ENCODE peak calls at places on chromosomes 11 and 22, in four cellular contexts. K is right cardiac atrium, P is astrocyte, I is mucosa of descending colon. B is an unnamed sample. For H3K9me3, the result is how much of the 10 kb centered on the place peaks cover.

GRCh38 chr11:89355649-89356048 is 135.5 kb downstream of the NOX4 start:
- DNase-seq in I (no peak), P (no peak), K (no peak), B (no peak)

GRCh38 chr11:65479184-65480145 is 19.4 kb upstream of the MALAT1 start:
- DNase-seq in I (peak), K (peak), P (peak), B (peak)

GRCh38 chr11:57324154-57324885 is 432 bp downstream of the TNKS1BP1 start:
- DNase-seq in P (peak), K (peak), I (peak), B (peak)

GRCh38 chr22:23537421-23537820 is 42.7 kb downstream of the IGLL1 start:
- DNase-seq in K (no peak), P (no peak), I (no peak), B (no peak)

GRCh38 chr11:57527056-57527631 is 3.4 kb downstream of the TIMM10 start:
- DNase-seq in P (peak), I (peak), K (peak), B (no peak)

GRCh38 chr11:2980168-2980840 is 11.8 kb downstream of the NAP1L4 start:
- DNase-seq in I (no peak), K (no peak), P (no peak), B (no peak)

GRCh38 chr11:14809466-14809865 is 82.6 kb downstream of the CYP2R1 start:
- DNase-seq in P (no peak), I (no peak), K (no peak), B (no peak)

GRCh38 chr11:587978-588380 is 11.7 kb downstream of the PHRF1 start:
- DNase-seq in P (peak), I (peak), K (no peak), B (no peak)

GRCh38 chr11:102488208-102488607 is 35.6 kb upstream of the TMEM123 start:
- DNase-seq in I (no peak), P (no peak), K (no peak), B (no peak)

GRCh38 chr11:123450593-123450992 is 20.5 kb downstream of the GRAMD1B start:
- DNase-seq in P (peak), K (no peak), I (no peak), B (no peak)

GRCh38 chr22:42920101-42920820 is 63.2 kb upstream of the ARFGAP3 start:
- DNase-seq in I (peak), P (peak), K (no peak), B (peak)

GRCh38 chr11:20022363-20023081 is 137.8 kb downstream of the DBX1 start:
- DNase-seq in K (no peak), I (no peak), P (peak), B (no peak)

GRCh38 chr11:1208361-1209261 is 14.3 kb upstream of the MUC5B start:
- DNase-seq in I (peak), P (no peak), K (peak), B (no peak)

GRCh38 chr22:49141761-49142160 is 685.9 kb downstream of the BRD1 start:
- DNase-seq in I (no peak), K (no peak), P (no peak), B (no peak)

GRCh38 chr11:131980199-131980598 is 609.8 kb downstream of the NTM start:
- DNase-seq in P (no peak), K (no peak), I (no peak), B (no peak)

GRCh38 chr11:114280696-114281095 is 15.5 kb upstream of the NNMT start:
- DNase-seq in K (peak), I (peak), P (peak), B (peak)

GRCh38 chr22:48389916-48390315 is 1437.8 kb downstream of the BRD1 start:
- DNase-seq in I (no peak), K (no peak), P (no peak), B (no peak)

GRCh38 chr22:37768273-37768672 is 39.5 kb upstream of the GCAT start:
- DNase-seq in P (no peak), K (no peak), I (no peak), B (no peak)

GRCh38 chr11:104410336-104410735 is 246.4 kb upstream of the PDGFD start:
- DNase-seq in K (no peak), I (no peak), P (peak), B (no peak)

GRCh38 chr22:47601666-47602065 is 839.2 kb downstream of the TBC1D22A start:
- DNase-seq in P (no peak), I (no peak), K (no peak), B (no peak)

GRCh38 chr11:123006860-123007542 is 25.4 kb upstream of the BSX start:
- DNase-seq in I (no peak), P (no peak), K (no peak), B (no peak)

GRCh38 chr11:23789938-23790371 is 706.9 kb upstream of the LUZP2 start:
- DNase-seq in I (peak), K (no peak), P (peak), B (no peak)

GRCh38 chr22:28798810-28799124 is 1.6 kb downstream of the XBP1 start:
- DNase-seq in P (no peak), I (no peak), K (no peak), B (no peak)

GRCh38 chr11:45060707-45061106 is 85.7 kb upstream of the PRDM11 start:
- DNase-seq in K (no peak), P (no peak), I (no peak), B (no peak)

GRCh38 chr11:23112987-23113886 is 253.0 kb upstream of the CCDC179 start:
- DNase-seq in P (peak), I (peak), K (no peak), B (peak)

GRCh38 chr22:50487290-50488005 is 789 bp downstream of the MIOX start:
- DNase-seq in K (no peak), P (no peak), I (peak), B (no peak)

GRCh38 chr22:46081831-46082210 is 68.5 kb upstream of the PPARA start:
- DNase-seq in K (peak), P (no peak), I (peak), B (no peak)

GRCh38 chr11:30128269-30128932 is 102.4 kb upstream of the FSHB start:
- DNase-seq in I (no peak), P (peak), K (no peak), B (no peak)

GRCh38 chr11:134277176-134278001 is 1.2 kb downstream of the GLB1L3 start:
- DNase-seq in I (no peak), K (no peak), P (no peak), B (no peak)
- H3K4me3 ChIP-seq in I (no peak), K (no peak), P (no peak), B (no peak)

GRCh38 chr11:26556582-26556981 is 15.5 kb downstream of the MUC15 start:
- DNase-seq in I (no peak), K (no peak), P (no peak), B (no peak)

GRCh38 chr11:26558191-26558590 is 13.9 kb downstream of the MUC15 start:
- DNase-seq in P (no peak), I (no peak), K (no peak), B (no peak)

GRCh38 chr11:26553182-26553581 is 18.9 kb downstream of the MUC15 start:
- DNase-seq in K (no peak), I (no peak), P (no peak), B (no peak)

GRCh38 chr11:26557666-26558065 is 14.4 kb downstream of the MUC15 start:
- DNase-seq in K (no peak), I (no peak), P (no peak), B (no peak)
- H3K9me3 ChIP-seq in K (under half), I (under half), P (under half), B (under half)

GRCh38 chr22:44746061-44746789 is 6.2 kb upstream of the ARHGAP8 start:
- DNase-seq in P (no peak), K (peak), I (no peak), B (no peak)
- H3K4me3 ChIP-seq in P (no peak), K (no peak), I (no peak), B (no peak)

GRCh38 chr22:26033071-26033470 is 136.2 kb upstream of the SEZ6L start:
- DNase-seq in I (no peak), K (no peak), P (no peak), B (no peak)
- H3K9me3 ChIP-seq in I (under half), K (under half), P (under half), B (under half)

GRCh38 chr11:63764201-63764711 is 4.3 kb downstream of the ZFTA start:
- DNase-seq in K (no peak), I (no peak), P (no peak), B (no peak)
- H3K4me3 ChIP-seq in K (no peak), I (no peak), P (no peak), B (no peak)

DNA sequence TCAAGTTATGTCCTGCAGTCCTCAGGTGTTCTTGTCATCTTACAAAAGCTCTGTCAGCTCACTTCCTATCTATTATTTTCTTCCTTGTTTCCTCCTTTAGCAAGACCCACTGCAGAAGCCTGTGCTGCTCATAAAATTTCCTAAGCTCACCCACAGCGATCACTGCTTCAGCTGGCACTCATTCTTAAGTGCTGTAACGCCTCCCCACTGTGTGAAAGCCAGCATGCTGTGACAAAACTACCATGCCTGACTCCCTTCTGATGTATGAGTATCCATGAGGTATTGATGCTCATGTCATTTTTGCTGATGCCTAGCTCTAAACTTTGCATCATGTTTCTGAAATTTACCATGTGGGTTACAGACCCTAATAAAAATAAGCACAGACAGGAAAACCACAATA is 41.5 kb upstream of the CNTN5 start:
- DNase-seq in I (no peak), P (no peak), K (no peak), B (no peak)
- H3K9me3 ChIP-seq in I (under half), P (under half), K (under half), B (under half)

B was measured in MG63.